ENCODE peak calls at places on chromosomes 6 and 20, in eight cellular contexts. P is sigmoid colon, I is prostate gland, T is uterus, G is heart left ventricle, Y is vagina, A is tibial nerve, V is upper lobe of left lung. K is an unnamed sample.
A peak's percentile ranks its signal among the peaks of the same experiment; 100 is the strongest.

GRCh38 chr6:159130846-159131245 is 38.4 kb upstream of the FNDC1 start:
- DNase-seq in I (no peak), A (no peak), T (no peak), V (peak; percentile 53), G (no peak), P (no peak), Y (no peak), K (no peak)

GRCh38 chr6:8131265-8131897 is 29.0 kb upstream of the EEF1E1 start:
- DNase-seq in V (no peak), P (no peak), T (no peak), A (peak; percentile 42), G (peak; percentile 22), Y (no peak), I (peak; percentile 29), K (no peak)

GRCh38 chr6:149725785-149726184 is 7.9 kb upstream of the LATS1 start:
- DNase-seq in T (no peak), G (no peak), A (no peak), I (no peak), Y (no peak), V (no peak), P (no peak), K (no peak)

GRCh38 chr20:46641424-46641823 is 9.8 kb downstream of the SLC13A3 start:
- DNase-seq in V (no peak), I (no peak), Y (peak; percentile 19), G (no peak), P (no peak), T (no peak), A (no peak), K (no peak)

GRCh38 chr6:159762681-159763293 is 942 bp downstream of the ACAT2 start:
- DNase-seq in G (no peak), Y (no peak), A (peak; percentile 12), P (peak; percentile 73), I (peak; percentile 20), T (no peak), V (no peak), K (peak; percentile 83)

GRCh38 chr20:23032056-23032455 is 3.1 kb upstream of the SSTR4 start:
- DNase-seq in G (no peak), P (no peak), A (no peak), Y (no peak), I (no peak), T (no peak), V (no peak), K (no peak)

GRCh38 chr20:17316316-17317038 is 89.6 kb downstream of the PCSK2 start:
- DNase-seq in A (no peak), V (no peak), T (no peak), G (no peak), Y (no peak), I (no peak), P (no peak), K (no peak)

GRCh38 chr20:58342104-58342945 is 32.8 kb downstream of the RAB22A start:
- DNase-seq in Y (no peak), T (no peak), I (no peak), G (no peak), A (no peak), P (no peak), V (no peak), K (no peak)

GRCh38 chr6:161094904-161095440 is 103.4 kb downstream of the MAP3K4 start:
- DNase-seq in T (no peak), Y (no peak), G (no peak), A (no peak), I (no peak), P (no peak), V (no peak), K (no peak)

GRCh38 chr20:14333734-14334133 is 3.7 kb downstream of the FLRT3 start:
- DNase-seq in G (no peak), V (no peak), A (no peak), T (no peak), Y (no peak), P (no peak), I (no peak), K (no peak)

GRCh38 chr20:59308493-59309201 is 8.2 kb downstream of the EDN3 start:
- DNase-seq in P (no peak), A (no peak), T (no peak), Y (no peak), V (no peak), I (no peak), G (no peak), K (no peak)

GRCh38 chr20:48656661-48657211 is 171.1 kb downstream of the PREX1 start:
- DNase-seq in A (no peak), P (no peak), T (no peak), V (no peak), Y (no peak), G (no peak), I (no peak), K (no peak)

GRCh38 chr6:43926644-43927524 is 156.9 kb downstream of the VEGFA start:
- DNase-seq in T (peak; percentile 78), V (peak; percentile 52), P (peak; percentile 58), I (no peak), Y (no peak), G (no peak), A (no peak), K (no peak)

GRCh38 chr6:152318278-152318677 is 318.9 kb downstream of the SYNE1 start:
- DNase-seq in P (no peak), Y (no peak), G (no peak), T (no peak), V (no peak), A (peak; percentile 28), I (no peak), K (no peak)

GRCh38 chr6:16136086-16136485 is 7.2 kb downstream of the MYLIP start:
- DNase-seq in A (no peak), P (no peak), Y (no peak), I (no peak), G (no peak), T (no peak), V (no peak), K (no peak)

GRCh38 chr6:162572240-162572639 is 155.3 kb downstream of the PRKN start:
- DNase-seq in Y (no peak), A (no peak), P (no peak), V (no peak), T (no peak), G (no peak), I (no peak), K (no peak)

GRCh38 chr6:75539136-75539535 is 45.5 kb upstream of the FILIP1 start:
- DNase-seq in V (no peak), P (no peak), G (no peak), I (no peak), Y (no peak), A (no peak), T (no peak), K (no peak)

GRCh38 chr6:166618866-166619761 is 7.9 kb downstream of the RPS6KA2 start:
- DNase-seq in Y (no peak), I (no peak), P (no peak), A (no peak), V (peak; percentile 15), T (no peak), G (no peak), K (no peak)

GRCh38 chr6:111983197-111983596 is 70.7 kb upstream of the CCN6 start:
- DNase-seq in V (no peak), G (no peak), T (no peak), Y (no peak), P (no peak), I (no peak), A (no peak), K (no peak)

GRCh38 chr6:55437141-55437540 is 109.9 kb downstream of the GFRAL start:
- DNase-seq in T (no peak), A (no peak), V (no peak), G (no peak), Y (no peak), P (no peak), I (no peak), K (no peak)
- H3K27me3 ChIP-seq in T (no peaks in the 10 kb centered on the region), A (no peaks in the 10 kb centered on the region), V (no peaks in the 10 kb centered on the region), G (no peaks in the 10 kb centered on the region), Y (no peaks in the 10 kb centered on the region), P (no peaks in the 10 kb centered on the region), I (no peaks in the 10 kb centered on the region), K (no peaks in the 10 kb centered on the region)

DNA sequence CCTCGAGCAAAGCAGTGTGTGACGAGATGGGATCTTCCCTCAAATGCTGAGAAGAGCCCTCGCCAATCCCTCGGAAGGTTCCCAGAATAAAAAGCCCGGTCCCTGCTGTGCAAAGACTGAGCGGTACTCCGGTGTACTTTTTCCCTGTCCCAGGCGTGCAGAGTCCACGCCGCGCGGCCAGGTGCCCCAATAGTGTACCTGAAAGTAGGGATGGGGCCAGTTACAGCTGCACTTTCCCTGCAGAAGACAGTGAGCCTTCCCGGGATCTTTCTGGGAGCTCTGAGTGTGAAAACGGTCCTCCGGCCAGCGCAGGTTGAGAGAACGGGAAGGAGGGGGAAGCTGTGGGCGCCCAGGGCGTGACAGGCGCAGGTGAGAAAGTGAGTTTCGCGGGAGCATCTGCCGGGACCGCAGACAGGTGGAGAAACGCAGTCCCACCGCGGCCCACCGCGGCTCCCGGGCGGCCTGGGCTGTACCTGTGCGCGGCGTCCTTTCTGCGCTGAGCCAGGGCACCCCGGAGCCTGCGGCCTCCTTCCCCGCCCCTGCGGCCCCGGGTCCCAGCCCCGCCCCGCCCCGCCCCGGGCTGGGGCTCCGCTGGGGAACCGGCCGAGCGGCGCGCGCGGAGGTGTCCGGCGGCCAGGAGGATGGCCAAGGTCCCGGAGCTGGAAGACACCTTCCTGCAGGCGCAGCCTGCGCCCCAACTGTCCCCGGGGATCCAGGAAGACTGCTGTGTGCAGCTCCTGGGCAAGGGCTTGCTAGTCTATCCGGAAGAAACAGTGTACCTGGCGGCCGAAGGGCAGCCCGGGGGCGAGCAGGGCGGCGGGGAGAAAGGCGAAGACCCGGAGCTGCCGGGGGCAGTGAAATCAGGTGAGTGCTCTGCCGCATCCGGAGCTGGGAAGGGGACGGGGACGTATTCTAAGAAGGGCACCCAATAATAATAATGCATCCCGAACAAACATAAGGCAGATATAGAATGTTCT is at the start of gene RFX6:
- DNase-seq in G (no peak), A (no peak), I (no peak), T (no peak), Y (no peak), P (no peak), V (peak; percentile 77), K (peak; percentile 21)
- H3K4me3 ChIP-seq in G (peak within 1 kb of the TSS; percentile 21), A (no peak within 1 kb of the TSS), I (peak within 1 kb of the TSS; percentile 18), T (no peak within 1 kb of the TSS), Y (no peak within 1 kb of the TSS), P (no peak within 1 kb of the TSS), V (peak within 1 kb of the TSS; percentile 39), K (no peak within 1 kb of the TSS)

GRCh38 chr6:77456531-77457248 is 6.6 kb downstream of the HTR1B start:
- DNase-seq in I (no peak), P (no peak), T (no peak), A (no peak), G (no peak), Y (no peak), V (no peak), K (no peak)
- TF ChIP-seq POLR2A in I (no peak), P (no peak), T (no peak), A (no peak), G (no peak), Y (no peak), V (no peak), K (no peak)

DNA sequence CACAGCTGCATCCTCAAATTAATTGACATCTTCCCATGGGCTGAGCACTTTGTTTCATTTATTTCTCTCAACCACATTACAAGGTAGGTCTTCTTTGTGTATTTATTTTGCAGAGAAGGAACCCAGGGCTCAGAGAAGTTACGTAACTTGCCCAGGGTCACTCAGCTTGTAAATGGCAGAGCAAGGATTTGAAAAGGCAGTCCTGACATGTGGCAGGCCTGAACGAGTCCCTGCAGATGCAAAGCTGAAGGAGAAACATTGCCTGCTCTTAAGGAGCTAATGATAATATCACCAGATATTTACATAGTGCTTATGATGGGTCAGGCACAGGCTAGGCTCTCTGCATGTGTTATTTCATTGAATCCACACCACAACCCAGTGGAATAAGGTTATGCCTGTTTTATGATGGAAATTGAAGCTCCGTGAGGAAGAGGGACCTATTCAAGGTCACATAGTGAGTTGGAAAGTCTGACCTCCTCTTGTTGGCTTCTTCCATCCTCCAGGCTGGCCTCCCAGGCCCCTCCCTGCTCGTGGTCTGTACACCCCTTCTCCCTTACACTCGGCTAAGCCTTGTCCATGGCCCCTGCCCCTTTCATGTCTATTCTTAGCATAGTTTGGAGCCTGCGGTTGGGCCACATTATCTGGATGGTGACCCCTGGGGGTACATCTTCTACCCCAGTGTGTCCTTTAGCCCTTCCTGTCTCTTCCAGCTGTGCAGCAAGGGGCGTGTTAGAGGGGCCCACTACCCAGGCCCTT is 12.5 kb downstream of the MYH7B start:
- DNase-seq in T (no peak), A (no peak), P (no peak), Y (no peak), I (no peak), G (no peak), V (no peak), K (no peak)
- H3K27me3 ChIP-seq in T (no peaks in the 10 kb centered on the region), A (no peaks in the 10 kb centered on the region), P (no peaks in the 10 kb centered on the region), Y (no peaks in the 10 kb centered on the region), I (no peaks in the 10 kb centered on the region), G (no peaks in the 10 kb centered on the region), V (no peaks in the 10 kb centered on the region), K (no peaks in the 10 kb centered on the region)

K was measured in right lobe of liver.